ENCODE peak calls at places on chromosome 9, in nine cellular contexts. One of them, this sample, is unnamed.

GRCh38 chr9:83154821-83155220 is 91.9 kb upstream of the RASEF start:
- DNase-seq in transverse colon: no peak
- DNase-seq in IMR-90: no peak
- DNase-seq in cardiac fibroblast: no peak
- DNase-seq in upper lobe of right lung: no peak
- DNase-seq in psoas muscle: no peak
- DNase-seq in CD8-positive, alpha-beta T cell: no peak
- DNase-seq in WERI-Rb-1: no peak
- DNase-seq in sigmoid colon: no peak
- DNase-seq in this sample: peak

GRCh38 chr9:71001780-71002386 is 119.5 kb downstream of the TRPM3 start:
- DNase-seq in transverse colon: peak
- DNase-seq in IMR-90: peak
- DNase-seq in cardiac fibroblast: peak
- DNase-seq in upper lobe of right lung: no peak
- DNase-seq in psoas muscle: no peak
- DNase-seq in CD8-positive, alpha-beta T cell: no peak
- DNase-seq in WERI-Rb-1: peak
- DNase-seq in sigmoid colon: no peak
- DNase-seq in this sample: peak

GRCh38 chr9:123360161-123361085 is 4.4 kb downstream of the CRB2 start:
- DNase-seq in transverse colon: peak
- DNase-seq in IMR-90: no peak
- DNase-seq in cardiac fibroblast: peak
- DNase-seq in upper lobe of right lung: peak
- DNase-seq in psoas muscle: no peak
- DNase-seq in CD8-positive, alpha-beta T cell: peak
- DNase-seq in WERI-Rb-1: peak
- DNase-seq in sigmoid colon: no peak
- DNase-seq in this sample: no peak

GRCh38 chr9:120579139-120579749 is 723 bp downstream of the CDK5RAP2 start:
- DNase-seq in transverse colon: no peak
- DNase-seq in IMR-90: no peak
- DNase-seq in cardiac fibroblast: no peak
- DNase-seq in upper lobe of right lung: no peak
- DNase-seq in psoas muscle: no peak
- DNase-seq in CD8-positive, alpha-beta T cell: no peak
- DNase-seq in WERI-Rb-1: peak
- DNase-seq in sigmoid colon: no peak
- DNase-seq in this sample: peak

GRCh38 chr9:121808781-121809180 is 157.3 kb downstream of the DAB2IP start:
- DNase-seq in transverse colon: no peak
- DNase-seq in IMR-90: no peak
- DNase-seq in cardiac fibroblast: no peak
- DNase-seq in upper lobe of right lung: no peak
- DNase-seq in psoas muscle: no peak
- DNase-seq in CD8-positive, alpha-beta T cell: no peak
- DNase-seq in WERI-Rb-1: no peak
- DNase-seq in sigmoid colon: no peak
- DNase-seq in this sample: no peak

GRCh38 chr9:70285246-70285645 is 26.5 kb downstream of the SMC5 start:
- DNase-seq in transverse colon: no peak
- DNase-seq in IMR-90: peak
- DNase-seq in cardiac fibroblast: peak
- DNase-seq in upper lobe of right lung: no peak
- DNase-seq in psoas muscle: no peak
- DNase-seq in CD8-positive, alpha-beta T cell: no peak
- DNase-seq in WERI-Rb-1: no peak
- DNase-seq in sigmoid colon: no peak
- DNase-seq in this sample: peak

GRCh38 chr9:80784647-80785046 is 904.7 kb downstream of the TLE1 start:
- DNase-seq in transverse colon: no peak
- DNase-seq in IMR-90: peak
- DNase-seq in cardiac fibroblast: no peak
- DNase-seq in upper lobe of right lung: no peak
- DNase-seq in psoas muscle: no peak
- DNase-seq in CD8-positive, alpha-beta T cell: no peak
- DNase-seq in WERI-Rb-1: no peak
- DNase-seq in sigmoid colon: no peak
- DNase-seq in this sample: no peak

GRCh38 chr9:113753398-113754119 is 122.5 kb upstream of the ZNF618 start:
- DNase-seq in transverse colon: no peak
- DNase-seq in IMR-90: no peak
- DNase-seq in cardiac fibroblast: no peak
- DNase-seq in upper lobe of right lung: no peak
- DNase-seq in psoas muscle: no peak
- DNase-seq in CD8-positive, alpha-beta T cell: no peak
- DNase-seq in WERI-Rb-1: no peak
- DNase-seq in sigmoid colon: no peak
- DNase-seq in this sample: no peak

DNA sequence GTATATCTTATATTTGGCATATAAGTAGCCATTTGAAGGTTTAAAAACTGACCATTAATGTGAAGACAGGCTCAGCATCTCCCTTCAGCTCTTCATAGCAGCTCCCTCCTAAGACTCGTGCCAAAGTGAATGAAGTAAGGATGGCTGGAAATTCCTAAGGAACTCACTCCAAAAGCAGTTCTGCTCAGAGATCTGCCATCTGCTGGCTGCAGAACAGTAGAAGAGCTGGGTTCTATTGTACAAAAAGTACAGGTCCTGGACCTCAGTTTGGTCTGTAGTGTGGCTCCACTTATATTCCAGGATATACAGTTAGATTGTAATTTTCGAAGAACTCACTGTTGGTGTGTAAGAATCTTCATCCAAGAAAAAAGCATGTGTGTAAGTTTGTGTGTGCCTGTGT is 104.9 kb upstream of the RUSC2 start:
- DNase-seq in transverse colon: no peak
- DNase-seq in IMR-90: peak
- DNase-seq in cardiac fibroblast: peak
- DNase-seq in upper lobe of right lung: no peak
- DNase-seq in psoas muscle: no peak
- DNase-seq in CD8-positive, alpha-beta T cell: no peak
- DNase-seq in WERI-Rb-1: no peak
- DNase-seq in sigmoid colon: no peak
- DNase-seq in this sample: peak
- TF ChIP-seq CTCF in transverse colon: no peak
- TF ChIP-seq CTCF in IMR-90: peak
- TF ChIP-seq CTCF in cardiac fibroblast: peak
- TF ChIP-seq CTCF in upper lobe of right lung: peak
- TF ChIP-seq CTCF in psoas muscle: peak
- TF ChIP-seq CTCF in CD8-positive, alpha-beta T cell: no peak
- TF ChIP-seq CTCF in WERI-Rb-1: peak
- TF ChIP-seq CTCF in sigmoid colon: no peak
- TF ChIP-seq CTCF in this sample: peak

GRCh38 chr9:37198034-37198718 is 77.8 kb downstream of the ZCCHC7 start:
- DNase-seq in transverse colon: no peak
- DNase-seq in IMR-90: no peak
- DNase-seq in cardiac fibroblast: no peak
- DNase-seq in upper lobe of right lung: no peak
- DNase-seq in psoas muscle: no peak
- DNase-seq in CD8-positive, alpha-beta T cell: no peak
- DNase-seq in WERI-Rb-1: no peak
- DNase-seq in sigmoid colon: no peak
- DNase-seq in this sample: no peak

GRCh38 chr9:37198831-37199230 is 78.5 kb downstream of the ZCCHC7 start:
- DNase-seq in transverse colon: no peak
- DNase-seq in IMR-90: no peak
- DNase-seq in cardiac fibroblast: no peak
- DNase-seq in upper lobe of right lung: no peak
- DNase-seq in psoas muscle: no peak
- DNase-seq in CD8-positive, alpha-beta T cell: no peak
- DNase-seq in WERI-Rb-1: no peak
- DNase-seq in sigmoid colon: no peak
- DNase-seq in this sample: no peak

GRCh38 chr9:37201581-37201980 is 81.2 kb downstream of the ZCCHC7 start:
- DNase-seq in transverse colon: no peak
- DNase-seq in IMR-90: no peak
- DNase-seq in cardiac fibroblast: no peak
- DNase-seq in upper lobe of right lung: no peak
- DNase-seq in psoas muscle: no peak
- DNase-seq in CD8-positive, alpha-beta T cell: no peak
- DNase-seq in WERI-Rb-1: no peak
- DNase-seq in sigmoid colon: no peak
- DNase-seq in this sample: no peak

GRCh38 chr9:37200572-37201005 is 80.2 kb downstream of the ZCCHC7 start:
- DNase-seq in transverse colon: no peak
- DNase-seq in IMR-90: peak
- DNase-seq in cardiac fibroblast: peak
- DNase-seq in upper lobe of right lung: no peak
- DNase-seq in psoas muscle: no peak
- DNase-seq in CD8-positive, alpha-beta T cell: no peak
- DNase-seq in WERI-Rb-1: no peak
- DNase-seq in sigmoid colon: no peak
- DNase-seq in this sample: peak

GRCh38 chr9:37197158-37198033 is 77.0 kb downstream of the ZCCHC7 start:
- DNase-seq in transverse colon: no peak
- DNase-seq in IMR-90: peak
- DNase-seq in cardiac fibroblast: peak
- DNase-seq in upper lobe of right lung: no peak
- DNase-seq in psoas muscle: no peak
- DNase-seq in CD8-positive, alpha-beta T cell: no peak
- DNase-seq in WERI-Rb-1: peak
- DNase-seq in sigmoid colon: no peak
- DNase-seq in this sample: peak
- H3K4me3 ChIP-seq in transverse colon: no peak
- H3K4me3 ChIP-seq in IMR-90: no peak
- H3K4me3 ChIP-seq in cardiac fibroblast: no peak
- H3K4me3 ChIP-seq in upper lobe of right lung: no peak
- H3K4me3 ChIP-seq in psoas muscle: no peak
- H3K4me3 ChIP-seq in CD8-positive, alpha-beta T cell: no peak
- H3K4me3 ChIP-seq in WERI-Rb-1: peak
- H3K4me3 ChIP-seq in sigmoid colon: no peak
- H3K4me3 ChIP-seq in this sample: no peak

DNA sequence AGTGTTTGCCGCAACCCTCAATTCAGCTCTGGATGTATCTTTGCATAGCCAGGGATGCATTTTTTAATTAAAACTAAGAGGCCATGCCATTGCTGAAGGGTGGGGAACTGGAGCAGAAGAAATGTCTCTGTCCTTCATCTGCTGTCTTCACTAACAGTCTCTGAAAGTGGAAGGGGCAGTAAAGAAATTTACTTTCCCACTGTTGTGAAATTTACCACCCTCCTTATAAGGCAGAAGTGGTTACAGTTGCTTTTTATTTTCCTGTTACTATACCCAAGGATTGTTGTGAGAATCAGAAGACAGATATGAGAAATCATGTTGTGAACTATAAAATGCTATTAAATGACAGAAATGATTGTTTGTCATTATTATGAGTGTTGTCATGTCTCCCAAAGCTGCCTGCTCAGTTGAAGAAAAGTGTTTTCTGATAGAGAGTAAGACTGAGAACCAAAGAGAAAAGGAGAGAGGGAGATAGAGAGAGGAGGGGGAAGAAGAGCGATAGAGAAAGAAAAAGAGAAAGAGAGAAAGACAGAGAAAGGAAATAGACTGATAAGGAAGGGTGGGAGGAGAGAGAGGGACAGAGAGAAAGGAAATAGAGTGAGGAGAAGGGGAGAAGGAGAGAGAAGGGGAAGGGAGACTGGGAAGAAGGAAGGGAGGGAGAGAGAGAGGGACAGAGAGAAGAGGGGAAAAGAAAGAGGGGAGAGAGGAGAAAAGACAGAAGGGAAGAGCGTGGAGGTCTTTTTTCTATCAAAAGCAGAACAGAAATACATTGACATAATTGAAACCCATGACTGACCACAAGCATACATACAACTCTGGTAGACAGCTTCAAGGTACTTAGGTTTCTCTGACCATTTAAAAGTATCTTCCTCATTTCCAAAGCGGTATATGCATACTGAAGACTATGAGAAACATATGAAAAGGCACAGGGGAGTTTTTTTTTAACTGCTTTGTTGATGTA is 22.5 kb downstream of the SEC61B start:
- DNase-seq in transverse colon: no peak
- DNase-seq in IMR-90: no peak
- DNase-seq in cardiac fibroblast: no peak
- DNase-seq in upper lobe of right lung: no peak
- DNase-seq in psoas muscle: no peak
- DNase-seq in CD8-positive, alpha-beta T cell: no peak
- DNase-seq in WERI-Rb-1: no peak
- DNase-seq in sigmoid colon: no peak
- DNase-seq in this sample: no peak
- TF ChIP-seq CTCF in transverse colon: no peak
- TF ChIP-seq CTCF in IMR-90: no peak
- TF ChIP-seq CTCF in cardiac fibroblast: no peak
- TF ChIP-seq CTCF in upper lobe of right lung: no peak
- TF ChIP-seq CTCF in psoas muscle: no peak
- TF ChIP-seq CTCF in CD8-positive, alpha-beta T cell: no peak
- TF ChIP-seq CTCF in WERI-Rb-1: no peak
- TF ChIP-seq CTCF in sigmoid colon: no peak
- TF ChIP-seq CTCF in this sample: no peak

GRCh38 chr9:129493714-129494047 is 127.2 kb downstream of the C9orf50 start:
- DNase-seq in transverse colon: no peak
- DNase-seq in IMR-90: no peak
- DNase-seq in cardiac fibroblast: no peak
- DNase-seq in upper lobe of right lung: no peak
- DNase-seq in psoas muscle: no peak
- DNase-seq in CD8-positive, alpha-beta T cell: no peak
- DNase-seq in WERI-Rb-1: no peak
- DNase-seq in sigmoid colon: no peak
- DNase-seq in this sample: no peak

GRCh38 chr9:129493002-129493713 is 127.7 kb downstream of the C9orf50 start:
- DNase-seq in transverse colon: no peak
- DNase-seq in IMR-90: no peak
- DNase-seq in cardiac fibroblast: no peak
- DNase-seq in upper lobe of right lung: no peak
- DNase-seq in psoas muscle: peak
- DNase-seq in CD8-positive, alpha-beta T cell: no peak
- DNase-seq in WERI-Rb-1: no peak
- DNase-seq in sigmoid colon: no peak
- DNase-seq in this sample: no peak

GRCh38 chr9:129490583-129491485 is 130.1 kb downstream of the C9orf50 start:
- DNase-seq in transverse colon: no peak
- DNase-seq in IMR-90: no peak
- DNase-seq in cardiac fibroblast: no peak
- DNase-seq in upper lobe of right lung: peak
- DNase-seq in psoas muscle: no peak
- DNase-seq in CD8-positive, alpha-beta T cell: no peak
- DNase-seq in WERI-Rb-1: no peak
- DNase-seq in sigmoid colon: peak
- DNase-seq in this sample: peak

GRCh38 chr9:129489838-129490582 is 130.9 kb downstream of the C9orf50 start:
- DNase-seq in transverse colon: no peak
- DNase-seq in IMR-90: peak
- DNase-seq in cardiac fibroblast: peak
- DNase-seq in upper lobe of right lung: no peak
- DNase-seq in psoas muscle: no peak
- DNase-seq in CD8-positive, alpha-beta T cell: peak
- DNase-seq in WERI-Rb-1: peak
- DNase-seq in sigmoid colon: peak
- DNase-seq in this sample: peak

GRCh38 chr9:129491486-129491855 is 129.4 kb downstream of the C9orf50 start:
- DNase-seq in transverse colon: peak
- DNase-seq in IMR-90: no peak
- DNase-seq in cardiac fibroblast: no peak
- DNase-seq in upper lobe of right lung: peak
- DNase-seq in psoas muscle: peak
- DNase-seq in CD8-positive, alpha-beta T cell: no peak
- DNase-seq in WERI-Rb-1: no peak
- DNase-seq in sigmoid colon: peak
- DNase-seq in this sample: peak
- H3K4me3 ChIP-seq in transverse colon: no peak
- H3K4me3 ChIP-seq in IMR-90: no peak
- H3K4me3 ChIP-seq in cardiac fibroblast: no peak
- H3K4me3 ChIP-seq in upper lobe of right lung: peak
- H3K4me3 ChIP-seq in psoas muscle: peak
- H3K4me3 ChIP-seq in CD8-positive, alpha-beta T cell: no peak
- H3K4me3 ChIP-seq in WERI-Rb-1: no peak
- H3K4me3 ChIP-seq in sigmoid colon: no peak
- H3K4me3 ChIP-seq in this sample: peak

GRCh38 chr9:14400658-14400995 is 86.7 kb upstream of the NFIB start:
- DNase-seq in transverse colon: peak
- DNase-seq in IMR-90: peak
- DNase-seq in cardiac fibroblast: peak
- DNase-seq in upper lobe of right lung: no peak
- DNase-seq in psoas muscle: peak
- DNase-seq in CD8-positive, alpha-beta T cell: no peak
- DNase-seq in WERI-Rb-1: peak
- DNase-seq in sigmoid colon: peak
- DNase-seq in this sample: peak
- TF ChIP-seq CTCF in transverse colon: no peak
- TF ChIP-seq CTCF in IMR-90: peak
- TF ChIP-seq CTCF in cardiac fibroblast: peak
- TF ChIP-seq CTCF in upper lobe of right lung: peak
- TF ChIP-seq CTCF in psoas muscle: peak
- TF ChIP-seq CTCF in CD8-positive, alpha-beta T cell: no peak
- TF ChIP-seq CTCF in WERI-Rb-1: peak
- TF ChIP-seq CTCF in sigmoid colon: no peak
- TF ChIP-seq CTCF in this sample: peak

This sample was measured in choroid plexus epithelial cell.